ENCODE peak calls at places on chromosomes 13 and 19, in seven cellular contexts. I is tibial nerve; Q is cardiac fibroblast; G is neural crest cell; Z is GM13977; P is CD4-positive, alpha-beta T cell; C is fibroblast of the aortic adventitia. F is an unnamed sample.

GRCh38 chr19:43749152-43749551 is 5.6 kb downstream of the SMG9 start:
- DNase-seq in C (no peak), P (no peak), Q (no peak), I (no peak), Z (no peak), G (no peak), F (no peak)

GRCh38 chr13:86731987-86732386 is 932.8 kb upstream of the SLITRK6 start:
- DNase-seq in P (no peak), C (no peak), G (no peak), Q (no peak), I (no peak), Z (no peak), F (no peak)

GRCh38 chr19:42172261-42172660 is 40.0 kb upstream of the POU2F2 start:
- DNase-seq in P (no peak), Q (no peak), I (no peak), C (no peak), Z (no peak), G (no peak), F (no peak)

GRCh38 chr13:28744091-28744536 is 25.3 kb upstream of the SLC46A3 start:
- DNase-seq in G (no peak), P (no peak), C (peak; percentile 61), I (peak; percentile 19), Q (peak; percentile 90), Z (no peak), F (peak; percentile 58)

GRCh38 chr13:24670174-24670573 is 10.0 kb upstream of the ATP12A start:
- DNase-seq in G (no peak), C (no peak), I (no peak), Q (no peak), Z (no peak), P (no peak), F (no peak)

GRCh38 chr13:73661066-73661465 is 473.1 kb downstream of the KLF12 start:
- DNase-seq in C (no peak), Z (no peak), I (no peak), Q (no peak), P (no peak), G (no peak), F (no peak)

GRCh38 chr13:97231118-97231831 is 9.1 kb downstream of the MBNL2 start:
- DNase-seq in I (no peak), P (no peak), Q (no peak), G (no peak), C (no peak), Z (no peak), F (no peak)

GRCh38 chr13:36872621-36873020 is 47.4 kb downstream of the SMAD9 start:
- DNase-seq in P (no peak), Q (no peak), I (no peak), Z (no peak), C (no peak), G (no peak), F (no peak)

GRCh38 chr19:1070931-1071791 is 4.2 kb downstream of the ARHGAP45 start:
- DNase-seq in Q (no peak), I (no peak), Z (no peak), P (no peak), C (no peak), G (no peak), F (no peak)

GRCh38 chr19:11102944-11103343 is 13.7 kb downstream of the LDLR start:
- DNase-seq in C (no peak), P (no peak), G (no peak), Z (no peak), I (no peak), Q (no peak), F (no peak)

DNA sequence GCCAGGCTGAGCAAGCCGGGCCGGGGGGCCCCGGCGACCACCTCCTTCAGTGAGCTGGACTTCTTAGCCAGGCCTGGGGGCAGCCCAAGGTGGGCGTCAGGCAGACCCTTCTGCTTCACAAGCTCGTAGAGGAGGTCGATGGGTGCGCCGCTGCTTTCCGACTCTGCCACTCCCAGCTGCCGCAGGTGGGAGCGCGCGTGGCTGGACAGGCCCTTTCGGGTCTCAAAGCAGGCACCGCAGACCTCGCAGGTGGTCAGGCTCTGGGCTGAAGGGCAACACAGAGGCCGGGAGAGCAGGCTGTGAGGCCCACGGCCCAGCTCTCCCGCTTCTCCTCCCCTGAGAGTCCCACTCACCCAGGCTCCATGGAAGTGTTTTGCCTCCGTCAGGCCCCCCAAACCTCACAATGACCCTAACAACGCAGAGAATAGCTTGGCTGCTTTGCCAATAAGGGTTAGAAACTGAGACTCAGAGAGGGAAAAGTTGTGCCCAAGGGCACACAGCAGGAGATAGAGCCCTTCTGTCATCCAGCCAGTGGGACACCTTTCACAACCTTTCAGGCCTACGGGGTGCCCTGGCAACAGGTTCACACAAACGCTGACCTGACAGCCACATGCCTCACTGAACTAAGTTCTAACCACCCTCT is 11.2 kb upstream of the AKAP8L start:
- DNase-seq in Q (no peak), I (no peak), G (no peak), P (no peak), C (no peak), Z (no peak), F (no peak)
- TF ChIP-seq CTCF in Q (no peak), I (no peak), G (no peak), P (no peak), C (no peak), Z (no peak), F (no peak)

GRCh38 chr19:32041681-32042292 is 303.6 kb upstream of the ZNF507 start:
- DNase-seq in P (no peak), I (no peak), Q (peak; percentile 28), C (peak; percentile 41), G (peak; percentile 62), Z (no peak), F (no peak)
- TF ChIP-seq CTCF in P (no peak), I (peak; percentile 59), Q (peak; percentile 48), C (peak; percentile 80), G (peak; percentile 94), Z (no peak), F (peak; percentile 62)

GRCh38 chr19:35571406-35571965 is 8.0 kb upstream of the ATP4A start:
- DNase-seq in G (no peak), I (no peak), Z (no peak), C (no peak), P (no peak), Q (no peak), F (no peak)
- TF ChIP-seq CTCF in G (no peak), I (no peak), Z (no peak), C (no peak), P (no peak), Q (no peak), F (no peak)

GRCh38 chr19:45668342-45668871 is 386 bp downstream of the GIPR start:
- DNase-seq in Z (no peak), G (no peak), P (no peak), Q (no peak), I (no peak), C (no peak), F (no peak)
- TF ChIP-seq CTCF in Z (no peak), G (no peak), P (no peak), Q (no peak), I (no peak), C (no peak), F (no peak)

DNA sequence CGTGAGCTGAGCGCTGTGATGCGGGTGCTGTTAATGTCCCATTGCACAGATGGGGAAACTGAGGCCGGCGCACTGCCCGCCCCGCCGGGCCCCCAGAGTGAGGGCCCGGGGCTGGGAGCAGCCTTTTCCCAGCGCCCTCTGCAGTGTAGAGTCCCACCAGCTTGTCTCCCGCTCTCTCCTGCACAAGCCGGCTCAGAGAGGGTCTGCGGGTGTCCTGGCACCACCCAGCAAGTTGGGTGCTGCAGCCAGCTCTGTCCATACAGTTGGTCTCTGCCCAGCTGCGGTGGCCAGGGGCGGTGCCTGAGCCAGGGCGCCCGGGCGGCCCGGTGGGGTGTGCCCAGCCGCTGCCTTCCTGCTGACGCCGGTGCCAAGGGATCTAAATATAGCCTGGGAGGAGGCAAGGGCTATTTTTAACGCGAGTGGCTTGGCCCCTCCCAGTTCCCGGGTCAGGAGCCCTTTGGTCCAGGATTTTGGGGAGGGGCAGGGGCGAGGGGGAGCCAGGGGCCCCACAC is 19.3 kb downstream of the GADD45B start:
- DNase-seq in G (no peak), I (peak; percentile 59), P (no peak), Z (no peak), C (peak; percentile 74), Q (peak; percentile 73), F (peak; percentile 88)
- TF ChIP-seq CTCF in G (no peak), I (no peak), P (no peak), Z (no peak), C (no peak), Q (no peak), F (no peak)

GRCh38 chr19:7596191-7596937 is 701 bp downstream of the CAMSAP3 start:
- DNase-seq in C (no peak), Q (no peak), G (no peak), P (no peak), I (no peak), Z (peak; percentile 45), F (no peak)
- TF ChIP-seq CTCF in C (no peak), Q (no peak), G (no peak), P (no peak), I (no peak), Z (no peak), F (no peak)

GRCh38 chr13:113895436-113895835 is 31.6 kb upstream of the GAS6 start:
- DNase-seq in C (peak; percentile 44), P (no peak), Z (no peak), Q (no peak), I (no peak), G (no peak), F (no peak)
- TF ChIP-seq CTCF in C (no peak), P (no peak), Z (no peak), Q (no peak), I (no peak), G (no peak), F (no peak)

GRCh38 chr13:80483157-80483556 is 142.2 kb upstream of the SPRY2 start:
- DNase-seq in P (no peak), G (no peak), Z (no peak), C (no peak), I (no peak), Q (no peak), F (no peak)

GRCh38 chr13:80476953-80477352 is 136.0 kb upstream of the SPRY2 start:
- DNase-seq in I (no peak), P (no peak), Z (no peak), Q (no peak), G (no peak), C (no peak), F (no peak)

GRCh38 chr13:80477641-80478443 is 136.9 kb upstream of the SPRY2 start:
- DNase-seq in P (no peak), C (no peak), Q (no peak), Z (no peak), I (no peak), G (no peak), F (no peak)

GRCh38 chr13:80486407-80486806 is 145.5 kb upstream of the SPRY2 start:
- DNase-seq in C (no peak), Q (no peak), Z (no peak), P (no peak), G (no peak), I (no peak), F (no peak)

GRCh38 chr13:80481589-80481988 is 140.7 kb upstream of the SPRY2 start:
- DNase-seq in Q (peak; percentile 21), P (no peak), C (no peak), G (no peak), Z (no peak), I (no peak), F (no peak)
- TF ChIP-seq CTCF in Q (no peak), P (no peak), C (no peak), G (no peak), Z (no peak), I (no peak), F (no peak)

GRCh38 chr19:58305065-58305931 is at the start of gene ERVK3-1:
- DNase-seq in C (peak; percentile 97), Q (peak; percentile 98), I (peak; percentile 87), Z (peak; percentile 96), P (peak; percentile 89), G (peak; percentile 85), F (peak; percentile 98)
- TF ChIP-seq CTCF in C (peak; percentile 11), Q (no peak), I (peak; percentile 78), Z (no peak), P (no peak), G (peak; percentile 17), F (no peak)

F was measured in CD14-positive monocyte.